ENCODE peak calls at places on chromosome 1, in four cellular contexts. M is K562, W is HepG2, S is WTC11. P is an unnamed sample.

GRCh38 chr1:3327936-3328590 is 126.4 kb upstream of the ARHGEF16 start:
- DNase-seq in M (no peak), W (peak), S (no peak), P (no peak)

GRCh38 chr1:24875976-24876609 is 54.0 kb downstream of the RUNX3 start:
- DNase-seq in M (no peak), W (no peak), S (no peak), P (no peak)

GRCh38 chr1:180253585-180254495 is 23.8 kb downstream of the LHX4 start:
- DNase-seq in M (no peak), W (no peak), S (no peak), P (no peak)

GRCh38 chr1:118154220-118154619 is 30.8 kb downstream of the SPAG17 start:
- DNase-seq in M (peak), W (no peak), S (no peak), P (no peak)

GRCh38 chr1:193408782-193409293 is 222.4 kb upstream of the B3GALT2 start:
- DNase-seq in M (no peak), W (no peak), S (no peak), P (no peak)

GRCh38 chr1:242525360-242525722 is 844 bp upstream of the PLD5 start:
- DNase-seq in M (no peak), W (no peak), S (no peak), P (no peak)

GRCh38 chr1:234722267-234722704 is 112.3 kb upstream of the IRF2BP2 start:
- DNase-seq in M (no peak), W (no peak), S (no peak), P (no peak)

GRCh38 chr1:160410412-160411005 is 10.1 kb downstream of the VANGL2 start:
- DNase-seq in M (no peak), W (no peak), S (peak), P (no peak)

GRCh38 chr1:176905648-176906047 is 258.9 kb downstream of the ASTN1 start:
- DNase-seq in M (no peak), W (no peak), S (no peak), P (no peak)

GRCh38 chr1:235079443-235079967 is 49.1 kb downstream of the TOMM20 start:
- DNase-seq in M (no peak), W (peak), S (no peak), P (no peak)

GRCh38 chr1:81820761-81821160 is 20.0 kb downstream of the ADGRL2 start:
- DNase-seq in M (no peak), W (no peak), S (no peak), P (no peak)

GRCh38 chr1:48246727-48247126 is 24.2 kb downstream of the SLC5A9 start:
- DNase-seq in M (no peak), W (no peak), S (no peak), P (no peak)

GRCh38 chr1:21638531-21639341 is 30.4 kb downstream of the RAP1GAP start:
- DNase-seq in M (peak), W (peak), S (no peak), P (no peak)

GRCh38 chr1:62508187-62508758 is 71.4 kb downstream of the USP1 start:
- DNase-seq in M (peak), W (peak), S (no peak), P (peak)

GRCh38 chr1:226571901-226572300 is 23.3 kb downstream of the STUM start:
- DNase-seq in M (no peak), W (no peak), S (no peak), P (no peak)

GRCh38 chr1:235776396-235776795 is 90.3 kb downstream of the LYST start:
- DNase-seq in M (no peak), W (no peak), S (no peak), P (no peak)

GRCh38 chr1:2229921-2230700 is 2.0 kb downstream of the SKI start:
- DNase-seq in M (peak), W (no peak), S (no peak), P (no peak)

GRCh38 chr1:18261891-18262290 is 154.3 kb downstream of the IGSF21 start:
- DNase-seq in M (no peak), W (no peak), S (peak), P (no peak)

GRCh38 chr1:27388337-27389005 is 4.0 kb upstream of the GPR3 start:
- DNase-seq in M (peak), W (peak), S (peak), P (peak)

GRCh38 chr1:230441183-230441582 is 15.1 kb upstream of the PGBD5 start:
- DNase-seq in M (no peak), W (no peak), S (no peak), P (no peak)

GRCh38 chr1:197222025-197222685 is 45.9 kb upstream of the CRB1 start:
- DNase-seq in M (no peak), W (no peak), S (no peak), P (no peak)

GRCh38 chr1:84107955-84108354 is 36.1 kb upstream of the PRKACB start:
- DNase-seq in M (no peak), W (no peak), S (no peak), P (no peak)

GRCh38 chr1:43038232-43038929 is 79.7 kb upstream of the SLC2A1 start:
- DNase-seq in M (no peak), W (no peak), S (no peak), P (no peak)

GRCh38 chr1:1431006-1431844 is 4.3 kb upstream of the VWA1 start:
- DNase-seq in M (no peak), W (peak), S (no peak), P (no peak)

GRCh38 chr1:93614550-93615200 is 67.0 kb downstream of the BCAR3 start:
- DNase-seq in M (no peak), W (peak), S (no peak), P (no peak)

GRCh38 chr1:240027059-240027462 is 64.6 kb upstream of the FMN2 start:
- DNase-seq in M (peak), W (peak), S (peak), P (peak)

GRCh38 chr1:18764362-18764761 is 95.1 kb downstream of the TAS1R2 start:
- DNase-seq in M (no peak), W (no peak), S (no peak), P (no peak)

GRCh38 chr1:66761273-66761672 is 9.0 kb downstream of the DYNLT5 start:
- DNase-seq in M (no peak), W (no peak), S (no peak), P (no peak)

GRCh38 chr1:247112479-247112781 is 8.3 kb upstream of the ZNF669 start:
- DNase-seq in M (no peak), W (no peak), S (no peak), P (no peak)

GRCh38 chr1:67162954-67163353 is 3.3 kb upstream of the IL23R start:
- DNase-seq in M (no peak), W (peak), S (no peak), P (no peak)

GRCh38 chr1:150083907-150084306 is 16.3 kb downstream of the VPS45 start:
- DNase-seq in M (no peak), W (no peak), S (no peak), P (no peak)

GRCh38 chr1:67695963-67696362 is 11.0 kb downstream of the GADD45A start:
- DNase-seq in M (no peak), W (no peak), S (no peak), P (no peak)

GRCh38 chr1:164617607-164618564 is 58.9 kb downstream of the PBX1 start:
- DNase-seq in M (peak), W (peak), S (peak), P (peak)

GRCh38 chr1:119603695-119604094 is 44.4 kb downstream of the ZNF697 start:
- DNase-seq in M (no peak), W (no peak), S (no peak), P (no peak)

GRCh38 chr1:213327318-213327667 is 276.3 kb downstream of the RPS6KC1 start:
- DNase-seq in M (no peak), W (no peak), S (no peak), P (no peak)

DNA sequence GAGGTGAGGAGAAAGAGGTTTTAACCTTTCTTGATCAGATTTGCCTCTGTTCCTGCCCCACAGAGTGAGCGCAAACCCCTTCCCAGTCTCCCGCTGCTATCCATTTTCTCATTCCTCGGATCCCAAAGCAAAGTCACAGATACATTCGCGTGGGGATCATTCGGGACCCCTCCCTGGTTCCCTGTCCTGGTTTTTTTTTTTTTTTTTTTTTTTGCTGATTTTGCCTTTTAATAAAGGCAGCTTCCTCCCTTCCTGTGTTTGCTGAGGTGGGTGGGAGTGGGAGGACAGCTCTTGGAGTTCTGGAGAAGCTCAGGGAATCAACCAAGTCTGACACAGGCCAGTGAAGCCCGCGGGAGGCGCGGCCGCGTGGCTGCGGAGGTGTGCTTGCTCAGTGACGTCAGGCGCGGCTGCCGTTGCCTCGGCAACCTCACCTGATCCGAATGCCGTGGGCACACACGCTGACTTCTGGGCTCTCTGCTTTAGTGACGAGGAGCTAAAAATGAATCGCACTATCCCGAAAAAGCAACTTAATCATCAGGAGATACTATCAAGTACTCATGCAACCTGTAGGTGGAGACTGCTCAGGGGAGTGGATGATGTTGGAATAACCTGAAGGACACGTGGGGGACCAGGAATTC is 106.4 kb downstream of the TBX19 start:
- DNase-seq in M (no peak), W (no peak), S (peak), P (no peak)
- TF ChIP-seq ELF4 in M (no peak), W (no peak), S (no peak), P (no peak)

GRCh38 chr1:245715291-245715701 is 560.5 kb downstream of the KIF26B start:
- DNase-seq in M (no peak), W (no peak), S (no peak), P (no peak)
- TF ChIP-seq ELF4 in M (no peak), W (no peak), S (no peak), P (no peak)

DNA sequence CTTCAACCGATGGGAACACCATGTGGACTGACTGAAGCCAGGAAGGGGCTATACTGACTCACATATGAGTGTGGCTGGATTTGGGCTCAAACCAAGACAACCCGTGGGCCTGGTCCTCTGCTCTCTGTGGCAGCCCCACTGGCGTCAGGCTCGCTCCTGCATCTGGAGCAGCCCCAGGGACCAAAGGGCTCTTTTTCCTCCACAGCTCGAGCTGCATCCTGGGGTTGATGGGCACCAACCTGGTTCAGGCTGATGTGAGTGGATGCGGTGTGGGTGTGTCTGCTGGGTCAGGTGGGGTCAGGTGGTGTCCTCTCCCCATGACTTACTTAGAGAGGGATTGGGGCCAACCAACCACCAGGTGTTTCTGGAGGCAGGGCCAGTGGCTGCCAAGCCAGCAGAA is 303.0 kb upstream of the AJAP1 start:
- DNase-seq in M (no peak), W (no peak), S (no peak), P (no peak)
- TF ChIP-seq ELF4 in M (no peak), W (no peak), S (no peak), P (no peak)

GRCh38 chr1:54768093-54768492 is 3.8 kb upstream of the PARS2 start:
- DNase-seq in M (no peak), W (peak), S (no peak), P (no peak)
- TF ChIP-seq ELF4 in M (no peak), W (no peak), S (no peak), P (no peak)

GRCh38 chr1:7942701-7943029 is 2.0 kb upstream of the TNFRSF9 start:
- DNase-seq in M (no peak), W (no peak), S (no peak), P (no peak)

GRCh38 chr1:7941437-7941793 is 776 bp upstream of the TNFRSF9 start:
- DNase-seq in M (no peak), W (no peak), S (no peak), P (no peak)

GRCh38 chr1:7940745-7941436 is at the start of gene TNFRSF9:
- DNase-seq in M (peak), W (no peak), S (no peak), P (peak)

GRCh38 chr1:7940034-7940433 is 605 bp downstream of the TNFRSF9 start:
- DNase-seq in M (no peak), W (no peak), S (no peak), P (no peak)

DNA sequence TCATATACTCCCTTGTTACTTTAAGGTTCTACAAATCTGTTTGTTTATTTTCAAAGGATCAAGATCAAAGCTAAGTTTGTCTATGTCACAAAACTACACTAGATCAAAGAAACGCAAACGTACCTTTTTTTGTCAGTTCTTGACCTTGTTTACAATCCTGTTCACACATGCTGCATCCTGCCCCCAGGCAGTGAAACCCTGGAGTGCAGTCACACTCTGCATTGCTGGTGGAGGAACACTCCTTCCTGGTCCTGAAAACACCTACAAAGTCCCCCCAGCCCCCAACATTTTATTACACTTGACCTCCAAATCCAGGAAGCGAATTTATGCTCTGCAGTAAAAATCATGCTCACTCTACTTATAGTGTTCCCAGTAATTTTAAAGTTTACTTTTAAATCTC is 2.6 kb downstream of the TNFRSF9 start:
- DNase-seq in M (no peak), W (no peak), S (no peak), P (no peak)
- TF ChIP-seq ELF4 in M (no peak), W (no peak), S (no peak), P (no peak)

DNA sequence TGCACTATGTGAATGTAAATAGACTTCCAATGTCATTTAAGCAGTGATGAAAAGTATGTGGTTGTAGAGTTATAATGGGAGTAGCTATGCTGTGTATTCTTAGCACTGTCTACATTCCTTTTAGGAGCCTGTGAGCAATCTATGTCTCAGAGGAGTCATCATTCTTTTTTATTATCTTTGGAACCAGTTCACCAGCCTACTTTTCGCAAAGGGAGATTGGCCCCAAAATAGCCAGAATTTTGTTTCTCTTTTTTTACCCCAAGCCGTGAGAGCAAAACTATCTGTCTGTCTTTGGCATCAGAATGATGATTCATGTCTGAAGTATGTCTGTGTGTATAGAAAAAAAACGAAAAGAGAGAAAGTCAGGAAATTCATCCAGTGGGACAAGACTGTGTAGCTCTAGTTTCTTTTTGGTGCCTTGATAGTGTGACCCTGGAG is 44.2 kb downstream of the OSBPL9 start:
- DNase-seq in M (peak), W (no peak), S (no peak), P (no peak)
- TF ChIP-seq ELF4 in M (no peak), W (no peak), S (no peak), P (no peak)

P was measured in HEK293T.